ENCODE peak calls at places on chromosomes 5 and 9, in nine cellular contexts. One of them, this sample, is unnamed.

GRCh38 chr9:33799928-33800689 is 4.7 kb downstream of the PRSS3 start:
- DNase-seq in putamen: no peak
- DNase-seq in uterus: no peak
- DNase-seq in colonic mucosa: no peak
- DNase-seq in NCI-H187: no peak
- DNase-seq in NCI-H2081: no peak
- DNase-seq in H54: no peak
- DNase-seq in lung: no peak
- DNase-seq in kidney tubule cell: no peak
- DNase-seq in this sample: no peak

GRCh38 chr9:37667706-37668672 is 17.2 kb downstream of the FRMPD1 start:
- DNase-seq in NCI-H187: peak; percentile 23
- DNase-seq in colonic mucosa: no peak
- DNase-seq in uterus: no peak
- DNase-seq in H54: no peak
- DNase-seq in kidney tubule cell: peak; percentile 43
- DNase-seq in lung: no peak
- DNase-seq in NCI-H2081: no peak
- DNase-seq in putamen: no peak
- DNase-seq in this sample: no peak

GRCh38 chr5:172504736-172505402 is 50.5 kb upstream of the SH3PXD2B start:
- DNase-seq in putamen: no peak
- DNase-seq in NCI-H2081: no peak
- DNase-seq in colonic mucosa: peak; percentile 18
- DNase-seq in NCI-H187: no peak
- DNase-seq in uterus: peak; percentile 72
- DNase-seq in lung: peak; percentile 28
- DNase-seq in H54: no peak
- DNase-seq in kidney tubule cell: no peak
- DNase-seq in this sample: no peak

GRCh38 chr5:72845889-72846288 is 29.4 kb downstream of the TNPO1 start:
- DNase-seq in lung: no peak
- DNase-seq in H54: no peak
- DNase-seq in NCI-H187: no peak
- DNase-seq in kidney tubule cell: no peak
- DNase-seq in putamen: no peak
- DNase-seq in colonic mucosa: no peak
- DNase-seq in uterus: no peak
- DNase-seq in NCI-H2081: no peak
- DNase-seq in this sample: no peak

GRCh38 chr5:123000731-123001130 is 35.8 kb downstream of the PPIC start:
- DNase-seq in NCI-H187: peak; percentile 57
- DNase-seq in lung: no peak
- DNase-seq in putamen: no peak
- DNase-seq in NCI-H2081: peak; percentile 8
- DNase-seq in uterus: no peak
- DNase-seq in kidney tubule cell: no peak
- DNase-seq in H54: no peak
- DNase-seq in colonic mucosa: no peak
- DNase-seq in this sample: no peak

GRCh38 chr5:133189881-133190280 is 138.1 kb downstream of the HSPA4 start:
- DNase-seq in uterus: no peak
- DNase-seq in kidney tubule cell: no peak
- DNase-seq in putamen: no peak
- DNase-seq in lung: no peak
- DNase-seq in NCI-H2081: no peak
- DNase-seq in H54: no peak
- DNase-seq in colonic mucosa: no peak
- DNase-seq in NCI-H187: no peak
- DNase-seq in this sample: no peak

GRCh38 chr5:106376522-106376921 is 1294.2 kb downstream of the EFNA5 start:
- DNase-seq in kidney tubule cell: peak; percentile 55
- DNase-seq in lung: no peak
- DNase-seq in NCI-H2081: no peak
- DNase-seq in putamen: no peak
- DNase-seq in uterus: no peak
- DNase-seq in colonic mucosa: no peak
- DNase-seq in NCI-H187: no peak
- DNase-seq in H54: no peak
- DNase-seq in this sample: no peak

GRCh38 chr5:19917588-19917987 is 70.4 kb downstream of the CDH18 start:
- DNase-seq in lung: no peak
- DNase-seq in kidney tubule cell: no peak
- DNase-seq in H54: no peak
- DNase-seq in putamen: no peak
- DNase-seq in uterus: no peak
- DNase-seq in NCI-H187: no peak
- DNase-seq in colonic mucosa: no peak
- DNase-seq in NCI-H2081: no peak
- DNase-seq in this sample: no peak

GRCh38 chr5:5318426-5319205 is 103.9 kb upstream of the ICE1 start:
- DNase-seq in NCI-H187: no peak
- DNase-seq in lung: no peak
- DNase-seq in kidney tubule cell: no peak
- DNase-seq in uterus: no peak
- DNase-seq in H54: no peak
- DNase-seq in putamen: no peak
- DNase-seq in NCI-H2081: no peak
- DNase-seq in colonic mucosa: no peak
- DNase-seq in this sample: no peak

GRCh38 chr5:178637356-178638069 is 10.7 kb upstream of the CLK4 start:
- DNase-seq in putamen: no peak
- DNase-seq in colonic mucosa: no peak
- DNase-seq in NCI-H187: no peak
- DNase-seq in kidney tubule cell: peak; percentile 31
- DNase-seq in NCI-H2081: no peak
- DNase-seq in H54: no peak
- DNase-seq in lung: no peak
- DNase-seq in uterus: no peak
- DNase-seq in this sample: no peak